ENCODE peak calls at places on chromosome 14, in five cellular contexts. One of them, this sample, is unnamed.

GRCh38 chr14:61434315-61434714 is 112.9 kb downstream of the PRKCH start:
- DNase-seq in H1: no peak
- DNase-seq in GM12878: no peak
- DNase-seq in SK-N-SH: no peak
- DNase-seq in K562: no peak
- DNase-seq in this sample: no peak

GRCh38 chr14:65299837-65300236 is 112.7 kb upstream of the FUT8 start:
- DNase-seq in H1: no peak
- DNase-seq in GM12878: no peak
- DNase-seq in SK-N-SH: no peak
- DNase-seq in K562: no peak
- DNase-seq in this sample: no peak

GRCh38 chr14:32109676-32110075 is 32.6 kb downstream of the ARHGAP5 start:
- DNase-seq in H1: no peak
- DNase-seq in GM12878: no peak
- DNase-seq in SK-N-SH: no peak
- DNase-seq in K562: no peak
- DNase-seq in this sample: no peak

GRCh38 chr14:90566481-90566880 is 169.7 kb downstream of the CALM1 start:
- DNase-seq in H1: no peak
- DNase-seq in GM12878: no peak
- DNase-seq in SK-N-SH: no peak
- DNase-seq in K562: no peak
- DNase-seq in this sample: no peak

GRCh38 chr14:45757655-45758054 is 504.7 kb upstream of the MIS18BP1 start:
- DNase-seq in H1: no peak
- DNase-seq in GM12878: no peak
- DNase-seq in SK-N-SH: no peak
- DNase-seq in K562: no peak
- DNase-seq in this sample: no peak

GRCh38 chr14:73829526-73830431 is 21.9 kb upstream of the PTGR2 start:
- DNase-seq in H1: no peak
- DNase-seq in GM12878: peak
- DNase-seq in SK-N-SH: no peak
- DNase-seq in K562: peak
- DNase-seq in this sample: peak

GRCh38 chr14:51845811-51846210 is 14.6 kb upstream of the GNG2 start:
- DNase-seq in H1: no peak
- DNase-seq in GM12878: no peak
- DNase-seq in SK-N-SH: no peak
- DNase-seq in K562: no peak
- DNase-seq in this sample: no peak

GRCh38 chr14:30525833-30526232 is 33.1 kb upstream of the G2E3 start:
- DNase-seq in H1: no peak
- DNase-seq in GM12878: no peak
- DNase-seq in SK-N-SH: no peak
- DNase-seq in K562: no peak
- DNase-seq in this sample: no peak

GRCh38 chr14:65387171-65387570 is 25.4 kb upstream of the FUT8 start:
- DNase-seq in H1: no peak
- DNase-seq in GM12878: no peak
- DNase-seq in SK-N-SH: no peak
- DNase-seq in K562: no peak
- DNase-seq in this sample: no peak

GRCh38 chr14:98069712-98070133 is 1202.3 kb downstream of the BCL11B start:
- DNase-seq in H1: peak
- DNase-seq in GM12878: no peak
- DNase-seq in SK-N-SH: no peak
- DNase-seq in K562: no peak
- DNase-seq in this sample: peak

GRCh38 chr14:58465425-58465824 is 37.9 kb downstream of the KIAA0586 start:
- DNase-seq in H1: no peak
- DNase-seq in GM12878: no peak
- DNase-seq in SK-N-SH: no peak
- DNase-seq in K562: no peak
- DNase-seq in this sample: peak

GRCh38 chr14:50875359-50876090 is 3.7 kb downstream of the ABHD12B start:
- DNase-seq in H1: no peak
- DNase-seq in GM12878: peak
- DNase-seq in SK-N-SH: no peak
- DNase-seq in K562: no peak
- DNase-seq in this sample: peak

DNA sequence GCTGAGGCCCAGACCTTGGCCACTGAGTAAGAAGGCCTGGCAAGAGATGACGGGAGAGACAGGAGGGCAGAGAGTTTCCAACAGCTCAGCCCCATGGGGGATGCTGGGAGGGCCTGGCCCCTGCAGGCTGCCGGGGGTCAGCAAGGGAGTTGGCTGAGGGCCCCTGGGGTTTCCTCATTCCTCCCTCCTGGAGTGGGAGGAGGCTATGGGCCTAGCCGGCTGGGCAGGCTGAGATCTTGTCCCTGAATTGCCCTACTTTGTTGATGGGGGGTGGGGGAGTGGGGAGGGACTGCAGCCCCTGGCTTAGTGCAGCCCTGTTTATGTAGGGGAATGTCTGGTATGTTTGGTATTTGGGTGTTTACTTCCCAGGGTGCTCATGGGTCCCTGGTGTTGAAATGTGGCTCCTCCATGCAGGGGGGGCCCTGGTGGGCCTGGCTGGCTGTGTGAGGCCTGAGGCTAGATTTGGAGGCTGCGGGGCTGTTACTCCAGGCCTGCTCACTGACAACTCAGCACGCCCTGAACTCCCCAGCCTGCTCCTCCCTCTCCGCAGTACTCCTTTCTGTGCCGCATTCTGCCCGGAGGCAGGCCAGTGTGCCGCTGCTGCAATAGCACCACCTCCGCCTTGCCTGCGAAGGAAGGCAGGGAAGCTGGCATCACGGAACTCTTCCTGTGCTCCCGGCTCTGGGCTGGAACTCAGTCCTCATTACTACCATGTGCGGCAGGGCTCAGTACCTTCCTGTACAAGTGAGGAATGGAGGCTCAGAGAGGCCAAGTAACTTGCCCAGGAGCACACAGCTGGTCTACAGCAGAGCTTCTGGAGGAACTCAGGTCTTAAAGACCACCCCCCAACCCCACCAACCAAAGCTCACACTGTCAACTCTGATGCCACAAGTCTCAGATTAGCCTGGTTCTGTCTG is 25.3 kb downstream of the JDP2 start:
- DNase-seq in H1: peak
- DNase-seq in GM12878: no peak
- DNase-seq in SK-N-SH: peak
- DNase-seq in K562: no peak
- DNase-seq in this sample: peak
- TF ChIP-seq YY1 in H1: peak
- TF ChIP-seq YY1 in GM12878: no peak
- TF ChIP-seq YY1 in SK-N-SH: no peak
- TF ChIP-seq YY1 in K562: no peak
- TF ChIP-seq YY1 in this sample: no peak

GRCh38 chr14:93619176-93619793 is 169.0 kb downstream of the PRIMA1 start:
- DNase-seq in H1: no peak
- DNase-seq in GM12878: peak
- DNase-seq in SK-N-SH: peak
- DNase-seq in K562: peak
- DNase-seq in this sample: peak
- TF ChIP-seq TAF1 in H1: no peak
- TF ChIP-seq TAF1 in GM12878: no peak
- TF ChIP-seq TAF1 in SK-N-SH: no peak
- TF ChIP-seq TAF1 in K562: no peak
- TF ChIP-seq TAF1 in this sample: no peak

GRCh38 chr14:103548463-103549351 is 13.8 kb downstream of the BAG5 start:
- DNase-seq in H1: no peak
- DNase-seq in GM12878: no peak
- DNase-seq in SK-N-SH: peak
- DNase-seq in K562: no peak
- DNase-seq in this sample: no peak

GRCh38 chr14:103552011-103552797 is 10.3 kb downstream of the BAG5 start:
- DNase-seq in H1: no peak
- DNase-seq in GM12878: no peak
- DNase-seq in SK-N-SH: no peak
- DNase-seq in K562: no peak
- DNase-seq in this sample: no peak

GRCh38 chr14:103549361-103550311 is 12.8 kb downstream of the BAG5 start:
- DNase-seq in H1: no peak
- DNase-seq in GM12878: no peak
- DNase-seq in SK-N-SH: peak
- DNase-seq in K562: no peak
- DNase-seq in this sample: peak

GRCh38 chr14:103551338-103551762 is 11.1 kb downstream of the BAG5 start:
- DNase-seq in H1: no peak
- DNase-seq in GM12878: no peak
- DNase-seq in SK-N-SH: peak
- DNase-seq in K562: no peak
- DNase-seq in this sample: no peak

DNA sequence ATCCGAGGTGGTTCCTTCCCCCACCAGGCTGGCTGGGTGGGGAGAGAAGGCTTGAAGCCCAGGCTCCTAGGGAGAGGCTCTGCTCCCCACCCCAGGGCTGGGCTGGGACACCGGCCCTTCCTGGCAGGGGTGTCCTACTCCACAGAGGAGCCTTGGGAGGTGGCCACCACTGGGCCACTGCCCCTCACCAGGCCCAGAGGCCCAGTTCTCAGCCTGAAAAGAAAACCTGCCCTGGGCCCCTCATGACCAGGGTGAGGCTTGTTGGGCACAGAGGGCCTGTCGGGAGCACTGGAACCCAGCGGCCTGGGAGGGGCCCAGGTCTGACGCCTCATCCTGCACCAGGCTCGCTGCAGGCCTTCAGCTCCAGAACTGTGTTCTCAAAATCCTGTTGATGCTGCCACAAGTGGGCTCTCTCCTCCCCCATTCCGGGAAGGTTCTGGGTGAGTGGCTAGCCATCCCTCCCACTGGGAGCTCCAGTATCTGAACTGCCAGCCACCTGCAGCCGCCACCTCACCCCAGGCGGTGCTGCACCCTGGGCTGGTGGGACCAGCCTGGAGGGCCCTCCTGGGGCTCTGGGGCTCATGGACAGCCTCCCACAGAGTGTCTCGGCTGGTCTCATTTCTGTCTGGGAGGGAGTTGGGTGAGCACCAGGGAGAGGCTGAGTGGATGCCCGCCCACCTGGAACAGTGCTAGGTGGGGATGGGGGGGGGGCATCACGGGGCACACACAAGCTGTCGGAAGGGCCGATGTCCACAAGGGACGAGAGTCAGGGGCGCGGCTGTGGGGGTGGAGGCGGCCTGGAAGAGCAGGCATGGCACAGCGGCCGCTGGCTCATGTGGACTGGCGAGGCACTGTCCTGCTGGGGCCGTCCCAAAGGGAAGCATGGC is 11.8 kb downstream of the BAG5 start:
- DNase-seq in H1: no peak
- DNase-seq in GM12878: no peak
- DNase-seq in SK-N-SH: peak
- DNase-seq in K562: no peak
- DNase-seq in this sample: no peak
- TF ChIP-seq YY1 in H1: no peak
- TF ChIP-seq YY1 in GM12878: no peak
- TF ChIP-seq YY1 in SK-N-SH: no peak
- TF ChIP-seq YY1 in K562: no peak
- TF ChIP-seq YY1 in this sample: no peak

GRCh38 chr14:42624980-42625761 is 1018.5 kb downstream of the LRFN5 start:
- DNase-seq in H1: no peak
- DNase-seq in GM12878: no peak
- DNase-seq in SK-N-SH: no peak
- DNase-seq in K562: no peak
- DNase-seq in this sample: no peak
- TF ChIP-seq TAF1 in H1: no peak
- TF ChIP-seq TAF1 in GM12878: no peak
- TF ChIP-seq TAF1 in SK-N-SH: no peak
- TF ChIP-seq TAF1 in K562: no peak
- TF ChIP-seq TAF1 in this sample: no peak

GRCh38 chr14:76268700-76269099 is 107.2 kb upstream of the ESRRB start:
- DNase-seq in H1: no peak
- DNase-seq in GM12878: no peak
- DNase-seq in SK-N-SH: no peak
- DNase-seq in K562: no peak
- DNase-seq in this sample: no peak

GRCh38 chr14:76272774-76273173 is 103.2 kb upstream of the ESRRB start:
- DNase-seq in H1: no peak
- DNase-seq in GM12878: no peak
- DNase-seq in SK-N-SH: no peak
- DNase-seq in K562: no peak
- DNase-seq in this sample: no peak

GRCh38 chr14:76273346-76273745 is 102.6 kb upstream of the ESRRB start:
- DNase-seq in H1: no peak
- DNase-seq in GM12878: no peak
- DNase-seq in SK-N-SH: no peak
- DNase-seq in K562: no peak
- DNase-seq in this sample: no peak

GRCh38 chr14:76272349-76272748 is 103.6 kb upstream of the ESRRB start:
- DNase-seq in H1: no peak
- DNase-seq in GM12878: no peak
- DNase-seq in SK-N-SH: no peak
- DNase-seq in K562: no peak
- DNase-seq in this sample: no peak

GRCh38 chr14:76271371-76271770 is 104.6 kb upstream of the ESRRB start:
- DNase-seq in H1: no peak
- DNase-seq in GM12878: no peak
- DNase-seq in SK-N-SH: no peak
- DNase-seq in K562: no peak
- DNase-seq in this sample: no peak
- TF ChIP-seq YY1 in H1: no peak
- TF ChIP-seq YY1 in GM12878: no peak
- TF ChIP-seq YY1 in SK-N-SH: no peak
- TF ChIP-seq YY1 in K562: no peak
- TF ChIP-seq YY1 in this sample: no peak

GRCh38 chr14:93109572-93110481 is 5.9 kb downstream of the ITPK1 start:
- DNase-seq in H1: no peak
- DNase-seq in GM12878: no peak
- DNase-seq in SK-N-SH: no peak
- DNase-seq in K562: no peak
- DNase-seq in this sample: no peak
- TF ChIP-seq TAF1 in H1: no peak
- TF ChIP-seq TAF1 in GM12878: no peak
- TF ChIP-seq TAF1 in SK-N-SH: no peak
- TF ChIP-seq TAF1 in K562: no peak
- TF ChIP-seq TAF1 in this sample: no peak

This sample was measured in HepG2.